ENCODE peak calls at places on chromosomes 11 and 22, in six cellular contexts. P is HCT116, G is HepG2, V is GM12878, K is K562, E is H1. W is an unnamed sample.

GRCh38 chr22:48342732-48343131 is 1484.9 kb downstream of the BRD1 start:
- DNase-seq in G (no peak), P (no peak), K (no peak), V (no peak), E (no peak), W (no peak)

GRCh38 chr11:81963018-81963417 is 770.6 kb downstream of the FAM181B start:
- DNase-seq in K (peak; percentile 6), E (no peak), P (no peak), V (no peak), G (peak; percentile 2), W (no peak)

GRCh38 chr11:27896096-27896495 is 195.8 kb upstream of the BDNF start:
- DNase-seq in P (no peak), G (no peak), E (no peak), K (no peak), V (no peak), W (no peak)

GRCh38 chr22:37844904-37845334 is 785 bp upstream of the ANKRD54 start:
- DNase-seq in G (no peak), V (no peak), P (no peak), K (no peak), E (no peak), W (no peak)

GRCh38 chr11:70065318-70066135 is 12.6 kb upstream of the ANO1 start:
- DNase-seq in K (no peak), V (no peak), G (no peak), P (no peak), E (peak; percentile 38), W (no peak)

GRCh38 chr22:43624144-43624998 is 187.7 kb downstream of the EFCAB6 start:
- DNase-seq in E (no peak), P (no peak), G (peak; percentile 17), K (no peak), V (no peak), W (no peak)

GRCh38 chr11:111549196-111549868 is 8.8 kb downstream of the LAYN start:
- DNase-seq in G (no peak), E (no peak), P (no peak), K (no peak), V (no peak), W (no peak)

GRCh38 chr11:67520856-67521824 is 2.1 kb downstream of the CABP2 start:
- DNase-seq in G (no peak), E (no peak), V (no peak), K (no peak), P (no peak), W (no peak)

GRCh38 chr11:59141673-59142460 is 789 bp upstream of the FAM111A start:
- DNase-seq in P (no peak), E (no peak), G (no peak), V (no peak), K (no peak), W (no peak)

GRCh38 chr22:19892249-19892879 is 37.7 kb upstream of the GNB1L start:
- DNase-seq in P (no peak), K (peak; percentile 89), V (no peak), G (peak; percentile 76), E (no peak), W (no peak)

DNA sequence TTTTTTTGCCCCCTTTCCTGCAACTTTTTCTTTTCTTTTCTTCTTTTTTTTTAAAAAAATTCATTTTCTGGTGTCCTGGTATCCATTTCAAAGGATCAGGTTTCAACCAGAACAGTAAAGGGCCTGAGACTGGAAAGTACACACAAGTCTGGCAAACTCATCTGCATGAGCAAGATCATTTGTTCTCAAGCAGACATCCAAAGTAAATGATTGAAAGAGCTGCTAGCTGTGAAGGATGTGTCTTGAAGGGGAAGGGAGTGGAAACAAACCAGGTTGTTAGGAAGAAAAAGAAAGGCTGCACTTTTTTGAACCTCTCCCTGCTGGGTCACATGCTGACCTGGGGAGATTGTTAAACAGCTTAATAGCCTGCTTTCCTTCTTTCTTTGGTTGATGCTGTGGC is 5.3 kb downstream of the YAP1 start:
- DNase-seq in K (no peak), P (no peak), E (peak; percentile 41), G (peak; percentile 96), V (no peak), W (no peak)
- TF ChIP-seq ATF3 in K (no peak), P (no peak), E (no peak), G (no peak), V (no peak), W (no peak)

GRCh38 chr11:132595246-132595645 is 937.1 kb downstream of the OPCML start:
- DNase-seq in E (no peak), K (no peak), P (no peak), G (no peak), V (no peak), W (no peak)

GRCh38 chr11:132590986-132591385 is 941.3 kb downstream of the OPCML start:
- DNase-seq in P (no peak), K (no peak), E (no peak), G (no peak), V (no peak), W (no peak)

GRCh38 chr11:132589802-132590201 is 942.5 kb downstream of the OPCML start:
- DNase-seq in K (no peak), E (no peak), G (no peak), V (no peak), P (no peak), W (no peak)

GRCh38 chr11:132590554-132590953 is 941.7 kb downstream of the OPCML start:
- DNase-seq in E (no peak), P (no peak), V (no peak), G (no peak), K (no peak), W (no peak)

GRCh38 chr11:132595711-132596111 is 936.6 kb downstream of the OPCML start:
- DNase-seq in V (no peak), E (no peak), P (no peak), K (no peak), G (no peak), W (no peak)
- TF ChIP-seq ATF3 in V (no peak), E (no peak), P (no peak), K (no peak), G (no peak), W (no peak)

DNA sequence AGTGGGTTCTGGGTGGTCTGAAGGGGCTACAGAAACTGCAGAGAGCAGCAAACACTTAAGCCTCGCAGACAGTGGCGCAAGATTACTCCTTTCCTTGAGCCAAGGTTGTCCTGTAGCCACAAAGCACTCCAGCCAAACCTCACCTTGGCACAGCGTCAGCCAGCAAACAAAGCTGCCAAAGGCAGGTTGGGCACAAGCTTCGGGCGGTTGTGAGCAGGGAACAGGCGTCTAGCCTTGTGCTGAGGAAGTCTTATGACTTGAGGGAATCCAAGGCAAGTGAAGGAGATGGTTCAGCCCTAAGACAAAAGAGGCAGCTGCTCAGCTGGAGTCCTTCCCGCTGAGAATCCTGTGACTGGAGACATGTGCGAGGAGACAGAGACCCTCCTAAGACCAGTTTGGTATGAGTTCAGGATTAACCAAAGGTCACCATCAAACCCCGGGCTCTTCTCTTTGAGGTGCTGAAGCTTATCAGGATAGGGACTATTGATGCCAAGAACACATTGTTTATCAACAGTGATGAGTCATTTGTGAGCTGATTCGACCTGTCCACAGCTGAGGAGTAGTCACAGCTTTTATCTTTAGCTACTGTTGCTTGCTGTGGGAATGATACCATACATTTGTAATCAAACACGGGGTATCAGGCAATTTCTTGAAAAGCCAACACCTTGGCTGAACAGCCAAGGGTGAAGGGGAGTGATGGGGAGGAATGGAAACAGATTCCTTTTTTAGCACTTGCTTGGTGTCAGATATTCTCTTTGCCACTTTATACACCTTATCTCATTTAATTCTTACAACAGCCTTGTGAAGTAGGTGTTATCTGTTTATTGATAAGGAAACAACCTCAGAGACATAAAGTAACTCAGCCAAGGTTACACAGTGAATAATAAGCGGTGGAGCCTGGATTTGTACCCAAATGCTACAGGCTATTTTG is 4.6 kb downstream of the ADM start:
- DNase-seq in G (peak; percentile 74), P (peak; percentile 83), K (peak; percentile 41), V (no peak), E (no peak), W (no peak)
- TF ChIP-seq ATF3 in G (peak; percentile 72), P (no peak), K (no peak), V (no peak), E (no peak), W (no peak)

GRCh38 chr11:37532271-37532670 is 934.2 kb upstream of the RAG2 start:
- DNase-seq in V (no peak), E (no peak), G (no peak), K (no peak), P (no peak), W (no peak)

GRCh38 chr11:37527545-37527944 is 929.5 kb upstream of the RAG2 start:
- DNase-seq in E (no peak), K (no peak), P (no peak), V (no peak), G (no peak), W (no peak)

GRCh38 chr11:37533830-37534229 is 935.8 kb upstream of the RAG2 start:
- DNase-seq in G (no peak), P (no peak), V (no peak), K (no peak), E (no peak), W (no peak)

DNA sequence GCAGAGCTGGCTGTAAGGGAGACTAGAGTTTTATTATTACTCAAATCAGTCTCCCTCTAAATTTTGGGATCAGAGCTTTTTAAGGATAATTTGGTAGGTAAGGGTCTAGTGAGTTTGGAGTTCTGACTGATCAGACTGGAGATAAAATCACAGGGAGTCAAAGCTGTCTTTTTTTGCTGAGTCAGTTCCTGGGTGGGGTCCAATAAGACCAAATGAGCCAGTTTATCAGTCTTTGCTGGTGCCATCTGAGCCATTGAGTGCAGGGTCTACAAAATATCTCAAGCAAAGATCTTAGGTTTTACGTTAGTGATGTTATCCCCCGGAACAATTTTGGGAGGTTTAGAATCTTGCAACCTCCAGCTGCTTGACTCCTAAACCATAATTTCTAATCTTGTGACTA is 935.1 kb upstream of the RAG2 start:
- DNase-seq in V (no peak), E (no peak), K (no peak), P (no peak), G (no peak), W (no peak)
- TF ChIP-seq ATF3 in V (no peak), E (no peak), K (no peak), P (no peak), G (no peak), W (no peak)

GRCh38 chr11:3123761-3124733 is 41.1 kb downstream of the OSBPL5 start:
- DNase-seq in K (no peak), E (no peak), P (peak; percentile 34), V (no peak), G (no peak), W (peak; percentile 9)
- TF ChIP-seq ATF3 in K (no peak), E (no peak), P (no peak), V (no peak), G (no peak), W (no peak)

W was measured in WTC11.